ENCODE peak calls at places on chromosomes 6 and 20, in six cellular contexts. F is kidney glomerular epithelial cell; G is A549; S is heart left ventricle; D is C1 segment of cervical spinal cord; E is activated T-cell treated with anti-CD3 and anti-CD28 coated beads, Interleukin-2, amount 50 U/mL, for 4 hours. M is an unnamed sample.

GRCh38 chr6:107062691-107063090 is 34.7 kb downstream of the MTRES1 start:
- DNase-seq in S (no peak), G (no peak), E (no peak), F (no peak), D (no peak), M (no peak)

GRCh38 chr6:33013608-33014007 is 4.2 kb upstream of the HLA-DOA start:
- DNase-seq in D (no peak), G (no peak), S (no peak), E (no peak), F (no peak), M (no peak)

GRCh38 chr6:33694401-33694931 is 17.0 kb downstream of the UQCC2 start:
- DNase-seq in F (no peak), E (peak; percentile 64), S (no peak), G (peak; percentile 33), D (no peak), M (no peak)

GRCh38 chr20:50269111-50270033 is 78.7 kb downstream of the CEBPB start:
- DNase-seq in D (no peak), E (no peak), G (no peak), S (no peak), F (no peak), M (no peak)

GRCh38 chr6:150267686-150268561 is 100.9 kb upstream of the IYD start:
- DNase-seq in E (no peak), F (no peak), G (no peak), D (no peak), S (no peak), M (peak; percentile 78)

GRCh38 chr20:20699144-20699543 is 13.3 kb downstream of the RALGAPA2 start:
- DNase-seq in S (no peak), D (no peak), E (no peak), F (no peak), G (peak; percentile 40), M (no peak)

GRCh38 chr6:166605752-166606151 is 19.3 kb upstream of the RAMACL start:
- DNase-seq in E (no peak), S (no peak), G (no peak), D (no peak), F (no peak), M (no peak)

GRCh38 chr6:167761794-167762258 is 64.9 kb upstream of the AFDN start:
- DNase-seq in G (no peak), E (no peak), D (no peak), F (no peak), S (no peak), M (no peak)

GRCh38 chr6:16338577-16339262 is 100.3 kb downstream of the GMPR start:
- DNase-seq in S (peak; percentile 69), F (peak; percentile 92), G (peak; percentile 58), E (no peak), D (peak; percentile 34), M (peak; percentile 57)

GRCh38 chr6:21111399-21111725 is 482.2 kb upstream of the SOX4 start:
- DNase-seq in D (no peak), F (no peak), G (peak; percentile 22), E (no peak), S (no peak), M (no peak)

GRCh38 chr6:43242908-43243648 is at the start of gene TTBK1:
- DNase-seq in E (no peak), F (no peak), D (no peak), S (no peak), G (no peak), M (no peak)

M was measured in gastrocnemius medialis.